ENCODE peak calls at places on chromosome 11, in six cellular contexts. K is WTC11, Y is HepG2, I is K562, J is GM12878, B is H1. Z is an unnamed sample.

GRCh38 chr11:120807414-120808150 is 216.3 kb upstream of the TBCEL start:
- DNase-seq in I (no peak), J (no peak), K (no peak), B (no peak), Y (peak; percentile 60), Z (no peak)

GRCh38 chr11:11876458-11876857 is 34.7 kb downstream of the USP47 start:
- DNase-seq in J (no peak), Y (peak; percentile 5), I (peak; percentile 59), B (no peak), K (no peak), Z (peak; percentile 41)

GRCh38 chr11:70545626-70545945 is 147.3 kb downstream of the CTTN start:
- DNase-seq in Y (no peak), K (no peak), B (no peak), J (no peak), I (no peak), Z (no peak)

GRCh38 chr11:29320196-29320595 is 696.6 kb downstream of the KCNA4 start:
- DNase-seq in B (no peak), J (no peak), K (no peak), Y (no peak), I (no peak), Z (no peak)

GRCh38 chr11:101442171-101442570 is 141.6 kb downstream of the TRPC6 start:
- DNase-seq in J (no peak), K (no peak), Y (no peak), I (no peak), B (no peak), Z (no peak)

GRCh38 chr11:76824980-76825725 is 35.6 kb upstream of the ACER3 start:
- DNase-seq in B (no peak), I (peak; percentile 41), J (no peak), K (no peak), Y (no peak), Z (no peak)

GRCh38 chr11:75078233-75078632 is 18.4 kb downstream of the OR2AT4 start:
- DNase-seq in J (no peak), I (no peak), B (no peak), Y (no peak), K (no peak), Z (peak; percentile 3)

GRCh38 chr11:82960000-82960778 is 58.7 kb downstream of the DDIAS start:
- DNase-seq in K (no peak), J (peak; percentile 65), Y (no peak), B (no peak), I (no peak), Z (no peak)

GRCh38 chr11:71282581-71283351 is 30.4 kb upstream of the SHANK2 start:
- DNase-seq in Y (peak; percentile 84), K (no peak), I (no peak), J (no peak), B (no peak), Z (peak; percentile 16)

GRCh38 chr11:133835258-133836075 is 9.8 kb downstream of the SPATA19 start:
- DNase-seq in K (peak; percentile 72), I (peak; percentile 46), J (peak; percentile 23), B (peak; percentile 68), Y (peak; percentile 61), Z (peak; percentile 47)

GRCh38 chr11:105641433-105641832 is 31.6 kb downstream of the GRIA4 start:
- DNase-seq in B (no peak), Y (no peak), I (no peak), J (no peak), K (no peak), Z (no peak)

GRCh38 chr11:57085604-57086003 is 96.1 kb upstream of the LRRC55 start:
- DNase-seq in K (no peak), I (peak; percentile 6), J (no peak), Y (no peak), B (no peak), Z (no peak)

GRCh38 chr11:112162761-112163669 is 879 bp downstream of the IL18 start:
- DNase-seq in K (no peak), I (no peak), B (no peak), J (no peak), Y (peak; percentile 21), Z (no peak)

GRCh38 chr11:128391809-128392208 is 195.5 kb downstream of the ETS1 start:
- DNase-seq in B (no peak), J (no peak), I (no peak), K (no peak), Y (no peak), Z (no peak)

GRCh38 chr11:110571286-110571685 is 141.0 kb downstream of the ARHGAP20 start:
- DNase-seq in I (no peak), K (no peak), B (no peak), Y (no peak), J (no peak), Z (no peak)

GRCh38 chr11:26761382-26761781 is 39.5 kb upstream of the SLC5A12 start:
- DNase-seq in J (no peak), K (no peak), B (no peak), I (no peak), Y (no peak), Z (no peak)

GRCh38 chr11:46240371-46240770 is 37.1 kb upstream of the CREB3L1 start:
- DNase-seq in I (no peak), J (no peak), K (no peak), Y (no peak), B (no peak), Z (no peak)

GRCh38 chr11:2789791-2790580 is 90.2 kb upstream of the KCNQ1OT1 start:
- DNase-seq in J (no peak), K (peak; percentile 4), B (no peak), I (no peak), Y (no peak), Z (no peak)

GRCh38 chr11:123145661-123146060 is 49.4 kb downstream of the CLMP start:
- DNase-seq in B (no peak), Y (no peak), J (no peak), K (no peak), I (peak; percentile 4), Z (no peak)

GRCh38 chr11:61274084-61274483 is 21.0 kb downstream of the VWCE start:
- DNase-seq in K (no peak), J (no peak), B (no peak), Y (no peak), I (no peak), Z (no peak)

GRCh38 chr11:61507962-61508824 is at the start of gene LRRC10B:
- DNase-seq in Y (no peak), I (peak; percentile 31), J (no peak), K (peak; percentile 85), B (no peak), Z (peak; percentile 52)

DNA sequence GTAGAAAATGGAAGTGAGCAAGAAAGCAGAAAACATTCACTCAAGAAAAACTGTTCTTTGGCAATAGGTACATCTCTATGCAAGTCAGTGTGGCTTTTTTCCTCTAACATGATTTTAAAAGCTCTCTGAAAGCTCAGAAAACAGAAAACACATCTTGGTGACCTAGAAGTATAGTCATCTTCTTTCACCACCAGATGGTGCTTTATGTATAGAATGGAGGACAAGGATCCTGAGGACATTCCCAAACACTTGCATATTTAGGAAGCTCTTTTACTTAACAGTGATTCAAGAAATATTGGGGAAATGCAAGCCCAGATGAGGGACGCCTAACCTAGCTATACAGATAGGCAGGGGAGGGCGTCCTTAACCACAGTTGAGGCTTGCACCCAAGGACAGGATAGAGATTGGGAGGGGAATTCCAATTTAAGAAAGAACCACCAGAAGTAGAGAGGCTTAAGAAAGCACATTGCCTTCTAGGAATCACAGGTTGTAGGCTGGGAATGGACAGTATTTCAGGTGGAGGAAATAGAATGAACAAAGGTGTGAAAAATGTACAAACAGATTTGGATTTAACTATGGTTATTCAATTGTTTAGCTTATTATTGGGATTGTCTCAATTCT is 13.8 kb upstream of the CCDC81 start:
- DNase-seq in K (no peak), B (no peak), I (peak; percentile 13), J (no peak), Y (peak; percentile 6), Z (peak; percentile 23)
- TF ChIP-seq MAX in K (no peak), B (no peak), I (no peak), J (no peak), Y (no peak), Z (no peak)

DNA sequence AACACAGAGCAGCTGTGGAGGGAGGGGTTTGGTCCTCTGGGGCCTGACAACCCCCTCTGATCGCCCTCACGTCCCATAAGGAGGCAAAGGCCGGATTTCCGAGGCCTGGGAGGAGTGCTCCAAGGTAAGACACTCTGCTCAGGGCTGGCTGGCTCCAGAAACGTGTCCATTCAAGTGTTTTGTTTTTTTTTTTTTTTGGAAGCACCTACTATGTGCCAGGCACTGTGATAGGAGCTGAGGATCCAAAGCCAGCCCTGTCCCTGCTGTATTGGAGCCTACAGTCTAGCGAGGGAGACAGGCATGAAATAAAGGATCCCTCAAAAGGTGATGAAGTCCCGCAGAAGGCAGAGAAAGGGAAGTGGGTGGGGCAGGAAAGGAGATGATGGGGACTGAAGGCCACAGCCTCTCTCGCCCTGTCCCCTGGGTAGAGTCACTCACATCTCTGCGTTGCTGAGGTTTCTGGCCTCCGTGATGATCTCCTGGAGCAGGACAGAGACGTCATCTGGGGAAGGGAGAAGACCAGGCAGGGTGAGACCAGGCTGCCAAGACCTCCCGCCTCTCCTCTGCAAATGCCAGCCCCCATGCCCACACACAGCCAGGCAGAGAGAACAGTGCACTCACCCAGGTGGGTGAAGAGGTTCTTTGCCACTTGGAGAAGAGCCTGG is 89.2 kb downstream of the PDE2A start:
- DNase-seq in B (no peak), K (no peak), Y (no peak), I (no peak), J (no peak), Z (no peak)
- TF ChIP-seq SP1 in B (no peak), K (no peak), Y (no peak), I (no peak), J (no peak), Z (no peak)

GRCh38 chr11:116071241-116071640 is 567.0 kb upstream of the CADM1 start:
- DNase-seq in K (no peak), I (no peak), J (no peak), B (no peak), Y (no peak), Z (no peak)

GRCh38 chr11:116072776-116073175 is 568.6 kb upstream of the CADM1 start:
- DNase-seq in K (peak; percentile 55), B (no peak), I (peak; percentile 7), Y (no peak), J (no peak), Z (no peak)

GRCh38 chr11:116077092-116077491 is 572.9 kb upstream of the CADM1 start:
- DNase-seq in I (no peak), Y (no peak), J (no peak), K (no peak), B (no peak), Z (no peak)

GRCh38 chr11:116072133-116072532 is 567.9 kb upstream of the CADM1 start:
- DNase-seq in K (no peak), Y (no peak), J (no peak), I (no peak), B (no peak), Z (no peak)

GRCh38 chr11:116073854-116074837 is 569.9 kb upstream of the CADM1 start:
- DNase-seq in Y (no peak), K (no peak), B (no peak), J (peak; percentile 82), I (no peak), Z (no peak)
- TF ChIP-seq MAX in Y (no peak), K (no peak), B (no peak), J (peak; percentile 40), I (no peak), Z (no peak)

DNA sequence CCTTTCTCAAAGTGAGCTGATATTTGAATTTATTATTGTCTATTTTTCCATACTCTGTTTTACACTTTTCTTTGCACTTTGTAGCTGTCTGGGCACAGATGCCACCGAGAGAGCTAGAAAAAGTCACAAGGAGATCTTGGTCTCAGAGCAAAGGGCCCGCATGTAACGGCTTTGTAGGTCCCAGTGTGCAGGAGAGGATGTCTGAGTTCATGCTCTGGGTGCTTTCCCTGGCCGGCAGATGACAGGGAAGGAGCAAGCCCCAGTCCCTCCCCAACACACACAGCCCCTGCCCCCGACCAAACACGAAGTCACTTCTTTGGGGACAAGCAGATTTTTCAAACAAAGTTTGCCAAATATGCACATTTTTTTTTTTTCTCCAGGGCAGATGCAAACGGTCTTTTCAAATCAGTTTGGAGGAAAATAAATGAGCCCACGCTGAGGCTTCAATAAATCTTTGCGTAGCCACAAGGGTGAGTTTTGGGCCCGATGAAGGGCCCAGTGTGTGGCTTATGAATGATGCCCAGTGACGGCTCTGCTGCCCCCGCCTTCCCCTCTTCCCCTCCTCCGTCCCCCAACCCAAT is 55.9 kb downstream of the SMIM38 start:
- DNase-seq in K (peak; percentile 5), B (no peak), I (no peak), Y (no peak), J (no peak), Z (no peak)
- TF ChIP-seq SP1 in K (no peak), B (no peak), I (no peak), Y (no peak), J (no peak), Z (no peak)

Z was measured in HCT116.